ENCODE peak calls at places on chromosomes 6 and 20, in four cellular contexts. Y is kidney, D is left lung, L is heart right ventricle. A is an unnamed sample.

GRCh38 chr6:81623106-81623834 is 129.2 kb downstream of the TENT5A start:
- DNase-seq in Y (no peak), D (no peak), L (no peak), A (no peak)

GRCh38 chr6:38305995-38306681 is 333.6 kb downstream of the BTBD9 start:
- DNase-seq in Y (no peak), D (no peak), L (no peak), A (no peak)

GRCh38 chr6:144286503-144287393 is 1.6 kb downstream of the UTRN start:
- DNase-seq in Y (peak), D (peak), L (peak), A (no peak)

GRCh38 chr6:131628726-131629125 is 684 bp upstream of the MED23 start:
- DNase-seq in Y (no peak), D (no peak), L (no peak), A (no peak)

GRCh38 chr20:3262566-3262965 is 23.6 kb upstream of the SLC4A11 start:
- DNase-seq in Y (no peak), D (no peak), L (no peak), A (no peak)

GRCh38 chr20:58174708-58175287 is 53.7 kb downstream of the ANKRD60 start:
- DNase-seq in Y (peak), D (peak), L (peak), A (peak)

GRCh38 chr6:111794716-111795452 is 78.4 kb downstream of the FYN start:
- DNase-seq in Y (no peak), D (no peak), L (no peak), A (no peak)

GRCh38 chr6:126947070-126947469 is 171.4 kb upstream of the RSPO3 start:
- DNase-seq in Y (peak), D (no peak), L (no peak), A (no peak)

GRCh38 chr6:75412937-75413662 is 80.5 kb downstream of the FILIP1 start:
- DNase-seq in Y (no peak), D (no peak), L (no peak), A (no peak)

GRCh38 chr6:89357390-89357789 is 4.9 kb upstream of the UBE2J1 start:
- DNase-seq in Y (no peak), D (no peak), L (no peak), A (no peak)

GRCh38 chr6:157436200-157436943 is 55.4 kb downstream of the ZDHHC14 start:
- DNase-seq in Y (no peak), D (no peak), L (no peak), A (peak)

GRCh38 chr6:26576929-26577719 is 19.6 kb upstream of the ABT1 start:
- DNase-seq in Y (no peak), D (no peak), L (peak), A (no peak)

GRCh38 chr6:119218548-119218947 is 131.0 kb downstream of the MAN1A1 start:
- DNase-seq in Y (no peak), D (no peak), L (no peak), A (no peak)

GRCh38 chr20:45878076-45878731 is 2.8 kb upstream of the ZSWIM1 start:
- DNase-seq in Y (peak), D (peak), L (no peak), A (no peak)

GRCh38 chr6:28988536-28989415 is 16.3 kb downstream of the ZNF311 start:
- DNase-seq in Y (peak), D (peak), L (peak), A (no peak)

GRCh38 chr20:58135441-58136170 is 92.8 kb downstream of the ANKRD60 start:
- DNase-seq in Y (no peak), D (no peak), L (no peak), A (no peak)

GRCh38 chr6:11485261-11485660 is 52.3 kb upstream of the TMEM170B start:
- DNase-seq in Y (no peak), D (no peak), L (no peak), A (no peak)

DNA sequence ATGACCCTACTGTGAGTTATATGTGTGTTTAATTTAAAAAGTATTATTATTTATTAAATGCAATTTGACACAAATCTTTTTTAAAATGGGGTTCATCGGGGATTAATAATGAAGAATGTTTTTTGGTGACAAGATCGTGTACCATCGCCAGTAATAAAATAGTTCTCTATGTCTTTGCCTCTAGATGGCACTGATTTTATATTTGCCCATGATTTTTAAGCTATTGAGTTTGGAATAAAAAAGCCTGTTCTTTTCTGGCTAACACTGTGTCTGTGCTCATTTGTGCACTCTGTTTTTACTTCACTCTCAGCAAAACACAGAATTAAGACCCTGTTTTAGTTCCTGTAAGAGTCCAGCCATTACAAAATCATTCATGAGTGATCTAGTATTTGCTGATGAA is 127.0 kb downstream of the FARS2 start:
- DNase-seq in Y (no peak), D (no peak), L (no peak), A (no peak)
- TF ChIP-seq CTCF in Y (no peak), D (no peak), L (no peak), A (no peak)

GRCh38 chr20:63736893-63737689 is 627 bp downstream of the LIME1 start:
- DNase-seq in Y (peak), D (peak), L (no peak), A (peak)

GRCh38 chr20:63737940-63738686 is 1.5 kb upstream of the SLC2A4RG start:
- DNase-seq in Y (peak), D (peak), L (no peak), A (no peak)

GRCh38 chr20:63735859-63736718 is at the start of gene LIME1:
- DNase-seq in Y (peak), D (peak), L (no peak), A (peak)

GRCh38 chr20:63738687-63739128 is 868 bp upstream of the SLC2A4RG start:
- DNase-seq in Y (peak), D (peak), L (peak), A (peak)

DNA sequence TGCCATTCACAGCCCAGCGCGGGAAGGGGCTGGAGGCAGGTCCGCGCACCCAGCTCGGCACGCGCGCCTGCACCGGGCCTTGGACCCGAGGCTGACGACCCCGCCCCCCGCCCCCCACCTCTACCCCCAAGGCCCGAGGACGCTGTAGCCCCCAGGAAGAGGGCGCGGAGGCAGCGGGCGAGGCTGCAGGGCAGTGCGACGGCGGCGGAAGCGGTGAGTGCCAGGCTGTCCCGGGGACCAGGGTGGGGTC is 1.2 kb downstream of the LIME1 start:
- DNase-seq in Y (no peak), D (no peak), L (no peak), A (peak)
- H3K4me3 ChIP-seq in Y (no peak), D (peak), L (peak), A (no peak)

GRCh38 chr20:41848180-41848579 is 230.0 kb upstream of the CHD6 start:
- DNase-seq in Y (no peak), D (no peak), L (no peak), A (no peak)
- TF ChIP-seq CTCF in Y (peak), D (no peak), L (no peak), A (no peak)

GRCh38 chr6:2900221-2900807 is 2.8 kb downstream of the SERPINB9 start:
- DNase-seq in Y (no peak), D (no peak), L (no peak), A (no peak)
- H3K4me3 ChIP-seq in Y (no peak), D (peak), L (no peak), A (peak)

DNA sequence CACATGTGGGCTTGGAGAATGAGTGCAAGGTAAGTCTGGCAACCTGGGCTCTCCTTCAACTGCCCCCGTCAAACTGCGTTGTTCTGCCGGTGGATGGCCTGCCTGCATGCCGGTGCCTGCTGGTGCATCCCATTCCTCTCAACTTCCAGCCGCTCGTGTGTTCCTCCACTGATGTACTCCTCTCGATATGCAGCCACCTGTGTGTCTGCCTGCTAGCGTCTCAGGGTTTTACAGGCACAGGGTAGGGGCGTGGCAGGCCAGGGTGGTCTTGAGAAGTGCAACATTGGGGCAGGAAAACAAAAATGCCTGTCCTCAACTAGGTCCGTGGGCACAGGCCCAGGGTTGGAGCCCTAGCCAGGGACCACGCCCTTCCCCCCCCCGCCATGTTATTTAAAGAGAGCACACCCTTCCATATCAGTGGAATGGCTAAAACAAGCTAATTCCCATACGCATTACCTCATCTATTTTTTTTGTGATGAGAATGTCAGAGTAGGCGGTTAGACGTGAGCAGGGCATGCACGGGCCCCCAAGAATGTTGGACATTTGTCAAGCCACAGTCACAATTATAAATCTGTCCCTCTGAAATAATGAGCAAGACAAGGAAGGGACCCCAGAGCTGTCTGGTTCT is 33.2 kb downstream of the SERPINB6 start:
- DNase-seq in Y (no peak), D (no peak), L (no peak), A (no peak)
- TF ChIP-seq CTCF in Y (no peak), D (no peak), L (no peak), A (no peak)

GRCh38 chr6:20060252-20060651 is 152.0 kb downstream of the MBOAT1 start:
- DNase-seq in Y (no peak), D (no peak), L (no peak), A (no peak)
- H3K4me3 ChIP-seq in Y (no peak), D (no peak), L (no peak), A (no peak)

GRCh38 chr6:138310294-138310693 is 67.4 kb upstream of the SMIM28 start:
- DNase-seq in Y (no peak), D (no peak), L (no peak), A (no peak)

GRCh38 chr6:138307352-138307751 is 70.4 kb upstream of the SMIM28 start:
- DNase-seq in Y (no peak), D (no peak), L (no peak), A (no peak)

GRCh38 chr6:138308728-138309110 is 69.0 kb upstream of the SMIM28 start:
- DNase-seq in Y (no peak), D (no peak), L (no peak), A (no peak)

GRCh38 chr6:138309695-138310094 is 68.0 kb upstream of the SMIM28 start:
- DNase-seq in Y (no peak), D (no peak), L (no peak), A (no peak)

GRCh38 chr6:138307816-138308727 is 69.6 kb upstream of the SMIM28 start:
- DNase-seq in Y (no peak), D (no peak), L (peak), A (no peak)
- TF ChIP-seq CTCF in Y (no peak), D (no peak), L (peak), A (no peak)